ENCODE peak calls at places on chromosomes 5 and 9, in four cellular contexts. One of them, this sample, is unnamed.

GRCh38 chr5:146313027-146313426 is 25.6 kb upstream of the POU4F3 start:
- DNase-seq in neural progenitor cell: no peak
- DNase-seq in right atrium auricular region: no peak
- DNase-seq in CD8-positive, alpha-beta T cell: no peak
- DNase-seq in this sample: no peak

GRCh38 chr5:141825836-141826560 is 52.2 kb downstream of the PCDH1 start:
- DNase-seq in neural progenitor cell: peak; percentile 60
- DNase-seq in right atrium auricular region: no peak
- DNase-seq in CD8-positive, alpha-beta T cell: no peak
- DNase-seq in this sample: no peak

GRCh38 chr5:155025890-155026289 is 12.3 kb downstream of the KIF4B start:
- DNase-seq in neural progenitor cell: no peak
- DNase-seq in right atrium auricular region: no peak
- DNase-seq in CD8-positive, alpha-beta T cell: no peak
- DNase-seq in this sample: no peak

GRCh38 chr9:254516-254915 is 39.9 kb downstream of the DOCK8 start:
- DNase-seq in neural progenitor cell: no peak
- DNase-seq in right atrium auricular region: no peak
- DNase-seq in CD8-positive, alpha-beta T cell: no peak
- DNase-seq in this sample: no peak

GRCh38 chr9:34540826-34541225 is 18.0 kb upstream of the ENHO start:
- DNase-seq in neural progenitor cell: no peak
- DNase-seq in right atrium auricular region: peak; percentile 30
- DNase-seq in CD8-positive, alpha-beta T cell: no peak
- DNase-seq in this sample: no peak

GRCh38 chr9:13755551-13755950 is 476.1 kb upstream of the MPDZ start:
- DNase-seq in neural progenitor cell: no peak
- DNase-seq in right atrium auricular region: no peak
- DNase-seq in CD8-positive, alpha-beta T cell: no peak
- DNase-seq in this sample: no peak

GRCh38 chr5:7094626-7095025 is 301.3 kb upstream of the ADCY2 start:
- DNase-seq in neural progenitor cell: peak; percentile 79
- DNase-seq in right atrium auricular region: no peak
- DNase-seq in CD8-positive, alpha-beta T cell: no peak
- DNase-seq in this sample: peak; percentile 15

GRCh38 chr5:71932649-71933338 is 174.5 kb upstream of the MAP1B start:
- DNase-seq in neural progenitor cell: peak; percentile 75
- DNase-seq in right atrium auricular region: peak; percentile 75
- DNase-seq in CD8-positive, alpha-beta T cell: no peak
- DNase-seq in this sample: no peak

GRCh38 chr9:126683698-126684044 is 69.9 kb downstream of the LMX1B start:
- DNase-seq in neural progenitor cell: no peak
- DNase-seq in right atrium auricular region: no peak
- DNase-seq in CD8-positive, alpha-beta T cell: no peak
- DNase-seq in this sample: no peak

GRCh38 chr9:114370985-114371335 is 16.8 kb downstream of the AKNA start:
- DNase-seq in neural progenitor cell: no peak
- DNase-seq in right atrium auricular region: no peak
- DNase-seq in CD8-positive, alpha-beta T cell: no peak
- DNase-seq in this sample: no peak

GRCh38 chr5:3590253-3590966 is 5.2 kb upstream of the IRX1 start:
- DNase-seq in neural progenitor cell: peak; percentile 78
- DNase-seq in right atrium auricular region: no peak
- DNase-seq in CD8-positive, alpha-beta T cell: no peak
- DNase-seq in this sample: no peak

GRCh38 chr5:140011297-140011802 is 31.7 kb downstream of the NRG2 start:
- DNase-seq in neural progenitor cell: no peak
- DNase-seq in right atrium auricular region: no peak
- DNase-seq in CD8-positive, alpha-beta T cell: no peak
- DNase-seq in this sample: no peak

GRCh38 chr5:160169326-160169725 is 50.1 kb upstream of the PWWP2A start:
- DNase-seq in neural progenitor cell: no peak
- DNase-seq in right atrium auricular region: no peak
- DNase-seq in CD8-positive, alpha-beta T cell: no peak
- DNase-seq in this sample: no peak

GRCh38 chr5:132829742-132830435 is 558 bp downstream of the SHROOM1 start:
- DNase-seq in neural progenitor cell: peak; percentile 88
- DNase-seq in right atrium auricular region: no peak
- DNase-seq in CD8-positive, alpha-beta T cell: peak; percentile 71
- DNase-seq in this sample: peak; percentile 72

GRCh38 chr5:150758210-150758533 is 645 bp downstream of the DCTN4 start:
- DNase-seq in neural progenitor cell: no peak
- DNase-seq in right atrium auricular region: no peak
- DNase-seq in CD8-positive, alpha-beta T cell: no peak
- DNase-seq in this sample: no peak

GRCh38 chr5:169796731-169797130 is 159.7 kb downstream of the DOCK2 start:
- DNase-seq in neural progenitor cell: no peak
- DNase-seq in right atrium auricular region: no peak
- DNase-seq in CD8-positive, alpha-beta T cell: no peak
- DNase-seq in this sample: no peak

GRCh38 chr9:121206516-121207370 is 5.1 kb upstream of the RAB14 start:
- DNase-seq in neural progenitor cell: no peak
- DNase-seq in right atrium auricular region: no peak
- DNase-seq in CD8-positive, alpha-beta T cell: no peak
- DNase-seq in this sample: peak; percentile 13

GRCh38 chr9:131807131-131807990 is 67.5 kb upstream of the RAPGEF1 start:
- DNase-seq in neural progenitor cell: peak; percentile 84
- DNase-seq in right atrium auricular region: no peak
- DNase-seq in CD8-positive, alpha-beta T cell: no peak
- DNase-seq in this sample: no peak

GRCh38 chr5:160260006-160260775 is 30.9 kb downstream of the FABP6 start:
- DNase-seq in neural progenitor cell: peak; percentile 45
- DNase-seq in right atrium auricular region: no peak
- DNase-seq in CD8-positive, alpha-beta T cell: no peak
- DNase-seq in this sample: no peak

GRCh38 chr5:76622973-76623596 is at the start of gene F2RL2:
- DNase-seq in neural progenitor cell: peak; percentile 76
- DNase-seq in right atrium auricular region: peak; percentile 61
- DNase-seq in CD8-positive, alpha-beta T cell: no peak
- DNase-seq in this sample: peak; percentile 70

GRCh38 chr5:76626738-76627137 is 3.5 kb upstream of the F2RL2 start:
- DNase-seq in neural progenitor cell: no peak
- DNase-seq in right atrium auricular region: no peak
- DNase-seq in CD8-positive, alpha-beta T cell: no peak
- DNase-seq in this sample: no peak

GRCh38 chr5:76622076-76622475 is 1.1 kb downstream of the F2RL2 start:
- DNase-seq in neural progenitor cell: no peak
- DNase-seq in right atrium auricular region: no peak
- DNase-seq in CD8-positive, alpha-beta T cell: no peak
- DNase-seq in this sample: no peak

GRCh38 chr5:76620166-76620565 is 3.0 kb downstream of the F2RL2 start:
- DNase-seq in neural progenitor cell: no peak
- DNase-seq in right atrium auricular region: no peak
- DNase-seq in CD8-positive, alpha-beta T cell: no peak
- DNase-seq in this sample: no peak

GRCh38 chr5:76625087-76625860 is 2.1 kb upstream of the F2RL2 start:
- DNase-seq in neural progenitor cell: no peak
- DNase-seq in right atrium auricular region: no peak
- DNase-seq in CD8-positive, alpha-beta T cell: no peak
- DNase-seq in this sample: no peak
- H3K4me3 ChIP-seq in neural progenitor cell: no peak overlapping the region
- H3K4me3 ChIP-seq in right atrium auricular region: no peak overlapping the region
- H3K4me3 ChIP-seq in CD8-positive, alpha-beta T cell: no peak overlapping the region
- H3K4me3 ChIP-seq in this sample: no peak overlapping the region

GRCh38 chr5:177041936-177042335 is 19.4 kb downstream of the ZNF346 start:
- DNase-seq in neural progenitor cell: no peak
- DNase-seq in right atrium auricular region: no peak
- DNase-seq in CD8-positive, alpha-beta T cell: no peak
- DNase-seq in this sample: no peak
- H3K36me3 ChIP-seq in neural progenitor cell: peaks cover 4% of the 10 kb centered on the region
- H3K36me3 ChIP-seq in right atrium auricular region: peaks cover 28% of the 10 kb centered on the region
- H3K36me3 ChIP-seq in CD8-positive, alpha-beta T cell: peaks cover 29% of the 10 kb centered on the region
- H3K36me3 ChIP-seq in this sample: peaks cover 46% of the 10 kb centered on the region

DNA sequence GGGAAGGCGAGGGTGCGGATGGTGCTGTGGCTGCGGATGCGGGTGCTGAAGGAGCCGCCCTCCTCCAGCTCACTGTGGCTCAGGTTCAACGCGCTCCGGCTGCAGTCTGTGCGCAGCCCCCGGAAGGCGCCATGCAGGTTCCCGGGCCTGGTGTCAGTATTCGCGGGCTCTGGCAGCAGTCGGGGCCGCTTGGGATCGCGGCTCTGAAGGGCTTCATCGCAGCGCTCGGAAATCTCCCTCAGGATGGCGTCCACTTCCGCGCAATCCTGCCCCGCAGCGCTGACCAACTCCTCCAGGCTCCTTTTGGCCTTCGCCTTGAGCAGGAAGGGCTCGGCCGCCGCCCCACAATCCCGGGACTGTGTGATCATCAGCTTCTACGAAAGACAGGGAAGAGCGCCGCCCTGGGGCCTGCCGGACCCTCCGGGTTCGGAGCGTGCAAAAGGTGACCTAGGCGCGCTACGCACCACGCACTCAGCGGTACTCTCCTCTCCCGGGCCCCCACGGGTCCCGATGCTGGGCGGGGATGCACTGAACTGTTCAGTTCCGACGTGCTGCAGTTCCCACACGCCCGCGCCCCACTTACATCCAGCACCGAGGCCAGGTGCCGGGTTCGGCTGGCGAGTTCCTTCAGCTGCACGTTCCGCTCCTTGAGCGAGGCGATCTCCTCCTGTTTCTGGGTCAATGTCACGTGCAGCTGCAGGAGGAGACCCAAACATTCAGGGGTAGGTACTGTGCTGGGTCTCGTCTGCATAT is 6.5 kb downstream of the MCIDAS start:
- DNase-seq in neural progenitor cell: peak; percentile 67
- DNase-seq in right atrium auricular region: no peak
- DNase-seq in CD8-positive, alpha-beta T cell: no peak
- DNase-seq in this sample: peak; percentile 42
- H3K27me3 ChIP-seq in neural progenitor cell: peaks cover 90% of the 10 kb centered on the region
- H3K27me3 ChIP-seq in right atrium auricular region: peaks cover 45% of the 10 kb centered on the region
- H3K27me3 ChIP-seq in CD8-positive, alpha-beta T cell: peaks cover 55% of the 10 kb centered on the region
- H3K27me3 ChIP-seq in this sample: no peaks in the 10 kb centered on the region

DNA sequence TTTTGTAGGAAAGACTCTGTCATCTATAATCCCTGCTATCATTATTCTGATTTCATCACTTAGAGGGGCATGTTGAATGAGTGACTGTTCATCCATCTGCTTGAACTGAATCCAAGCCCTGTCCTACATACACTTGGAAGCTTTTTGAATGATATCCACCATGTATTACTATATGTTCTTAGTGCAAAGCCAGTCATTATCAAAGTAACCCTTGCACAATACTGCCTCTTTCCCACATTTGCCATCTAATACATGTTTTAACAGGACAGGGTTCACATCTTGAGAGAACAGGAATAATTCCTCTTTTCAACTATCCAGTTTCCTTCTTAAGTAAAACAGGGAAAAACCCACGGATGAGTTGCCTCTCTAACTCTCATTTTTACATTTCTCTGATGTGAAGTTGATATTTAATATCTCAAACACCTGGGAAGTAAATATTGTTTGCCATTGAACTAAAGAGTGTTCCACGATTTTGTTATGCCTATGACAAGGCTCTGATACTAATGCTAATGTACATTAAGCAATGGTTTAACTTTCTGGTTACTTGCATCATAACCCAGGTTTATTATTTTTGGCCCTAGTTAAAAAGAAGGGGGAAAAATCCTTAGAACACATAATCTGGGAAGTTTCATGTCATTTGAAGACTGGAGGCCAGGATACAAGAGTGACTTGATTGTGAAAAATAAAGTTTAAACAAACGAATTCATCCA is 103.7 kb upstream of the TARS1 start:
- DNase-seq in neural progenitor cell: no peak
- DNase-seq in right atrium auricular region: no peak
- DNase-seq in CD8-positive, alpha-beta T cell: no peak
- DNase-seq in this sample: no peak
- H3K4me3 ChIP-seq in neural progenitor cell: no peak overlapping the region
- H3K4me3 ChIP-seq in right atrium auricular region: no peak overlapping the region
- H3K4me3 ChIP-seq in CD8-positive, alpha-beta T cell: no peak overlapping the region
- H3K4me3 ChIP-seq in this sample: no peak overlapping the region

DNA sequence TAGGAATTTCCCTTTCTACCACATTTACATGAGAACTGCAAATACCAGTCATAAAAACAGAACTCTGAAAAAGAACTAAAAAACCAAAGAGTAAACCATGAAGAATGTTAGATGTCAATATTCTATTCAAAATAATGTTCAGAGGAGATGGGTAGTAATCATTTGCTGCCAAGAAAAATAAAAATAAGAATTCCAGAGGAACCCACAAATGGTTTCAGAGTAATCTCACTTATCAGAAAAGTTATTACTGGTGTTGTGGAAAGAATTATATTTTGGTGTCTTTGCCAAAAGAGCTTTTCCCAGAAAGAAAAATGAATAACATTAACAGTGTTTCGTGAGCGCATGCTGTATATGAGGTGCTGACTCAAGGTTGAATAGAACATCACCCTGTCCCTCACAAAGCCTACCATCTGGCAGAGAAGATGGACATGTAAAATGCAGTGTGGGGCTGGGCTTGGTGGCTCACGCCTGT is 35.6 kb downstream of the GPR21 start:
- DNase-seq in neural progenitor cell: no peak
- DNase-seq in right atrium auricular region: no peak
- DNase-seq in CD8-positive, alpha-beta T cell: no peak
- DNase-seq in this sample: peak; percentile 25
- H3K36me3 ChIP-seq in neural progenitor cell: peaks cover 19% of the 10 kb centered on the region
- H3K36me3 ChIP-seq in right atrium auricular region: peaks cover 52% of the 10 kb centered on the region
- H3K36me3 ChIP-seq in CD8-positive, alpha-beta T cell: peaks cover 25% of the 10 kb centered on the region
- H3K36me3 ChIP-seq in this sample: peaks cover 29% of the 10 kb centered on the region

GRCh38 chr5:175447571-175447970 is 3.6 kb upstream of the DRD1 start:
- DNase-seq in neural progenitor cell: peak; percentile 32
- DNase-seq in right atrium auricular region: no peak
- DNase-seq in CD8-positive, alpha-beta T cell: no peak
- DNase-seq in this sample: no peak
- H3K27me3 ChIP-seq in neural progenitor cell: peaks cover 71% of the 10 kb centered on the region
- H3K27me3 ChIP-seq in right atrium auricular region: peaks cover 12% of the 10 kb centered on the region
- H3K27me3 ChIP-seq in CD8-positive, alpha-beta T cell: peaks cover 5% of the 10 kb centered on the region
- H3K27me3 ChIP-seq in this sample: no peaks in the 10 kb centered on the region